ENCODE peak calls at places on chromosomes 13 and 19, in ten cellular contexts. N is central memory CD4-positive, alpha-beta T cell; Y is NCI-H524; S is cardiac muscle cell; P is stimulated activated CD8-positive, alpha-beta memory T cell treated with anti-CD3 and anti-CD28 coated beads, Interleukin-2, amount 100 ng/mL, for 1 hour; E is stimulated activated CD4-positive, alpha-beta T cell treated with anti-CD3 and anti-CD28 coated beads, Interleukin-15, amount 100 ng/mL, for 48 hours; F is HCEC 1CT; L is fibroblast of the aortic adventitia; Z is GM12865; M is adipocyte. X is an unnamed sample.

GRCh38 chr19:44644391-44645016 is 794 bp downstream of the PVR start:
- DNase-seq in N (no peak), Y (peak), S (peak), P (no peak), E (no peak), F (peak), L (peak), Z (no peak), M (peak), X (peak)

GRCh38 chr13:37602743-37603381 is 4.3 kb upstream of the POSTN start:
- DNase-seq in N (no peak), Y (peak), S (peak), P (no peak), E (no peak), F (peak), L (peak), Z (peak), M (peak), X (peak)

GRCh38 chr19:54209748-54210494 is 9.3 kb downstream of the RPS9 start:
- DNase-seq in N (no peak), Y (peak), S (peak), P (no peak), E (no peak), F (peak), L (peak), Z (no peak), M (peak), X (peak)

GRCh38 chr19:35712529-35712909 is 5.3 kb upstream of the KMT2B start:
- DNase-seq in N (no peak), Y (no peak), S (no peak), P (no peak), E (no peak), F (no peak), L (no peak), Z (peak), M (no peak), X (no peak)

GRCh38 chr13:31227870-31228269 is 28.1 kb downstream of the B3GLCT start:
- DNase-seq in N (no peak), Y (no peak), S (no peak), P (no peak), E (no peak), F (no peak), L (no peak), Z (no peak), M (no peak), X (no peak)

GRCh38 chr13:44437356-44438233 is 64.0 kb downstream of the SERP2 start:
- DNase-seq in N (peak), Y (peak), S (peak), P (no peak), E (no peak), F (peak), L (peak), Z (peak), M (peak), X (peak)

GRCh38 chr13:112349681-112350080 is 26.5 kb upstream of the SPACA7 start:
- DNase-seq in N (no peak), Y (no peak), S (no peak), P (no peak), E (no peak), F (no peak), L (no peak), Z (no peak), M (no peak), X (no peak)

GRCh38 chr13:107882708-107883560 is 332.4 kb downstream of the LIG4 start:
- DNase-seq in N (no peak), Y (no peak), S (no peak), P (no peak), E (no peak), F (peak), L (no peak), Z (no peak), M (no peak), X (no peak)

GRCh38 chr13:59946924-59947323 is 216.8 kb downstream of the DIAPH3 start:
- DNase-seq in N (no peak), Y (no peak), S (peak), P (no peak), E (no peak), F (peak), L (no peak), Z (no peak), M (peak), X (peak)

GRCh38 chr13:40503966-40504591 is 162.4 kb downstream of the FOXO1 start:
- DNase-seq in N (no peak), Y (no peak), S (no peak), P (no peak), E (no peak), F (no peak), L (peak), Z (no peak), M (no peak), X (peak)

GRCh38 chr19:33678796-33679195 is 57.0 kb downstream of the CHST8 start:
- DNase-seq in N (no peak), Y (peak), S (no peak), P (no peak), E (no peak), F (no peak), L (no peak), Z (no peak), M (no peak), X (no peak)

GRCh38 chr19:47032171-47032811 is 12.7 kb downstream of the NPAS1 start:
- DNase-seq in N (peak), Y (peak), S (peak), P (peak), E (peak), F (no peak), L (no peak), Z (peak), M (peak), X (no peak)

GRCh38 chr19:3565177-3565576 is 7.6 kb upstream of the HMG20B start:
- DNase-seq in N (no peak), Y (no peak), S (no peak), P (no peak), E (no peak), F (no peak), L (no peak), Z (no peak), M (no peak), X (no peak)

GRCh38 chr19:14381689-14382474 is 638 bp downstream of the ADGRE5 start:
- DNase-seq in N (peak), Y (no peak), S (no peak), P (peak), E (no peak), F (peak), L (peak), Z (peak), M (no peak), X (no peak)

GRCh38 chr19:49908480-49909420 is 12.1 kb upstream of the IL4I1 start:
- DNase-seq in N (no peak), Y (no peak), S (no peak), P (no peak), E (no peak), F (no peak), L (no peak), Z (no peak), M (no peak), X (no peak)

GRCh38 chr13:31797154-31797775 is 57.9 kb downstream of the RXFP2 start:
- DNase-seq in N (no peak), Y (peak), S (peak), P (no peak), E (no peak), F (peak), L (peak), Z (no peak), M (peak), X (peak)

GRCh38 chr13:24747248-24748151 is 16.5 kb upstream of the RNF17 start:
- DNase-seq in N (no peak), Y (peak), S (peak), P (no peak), E (peak), F (no peak), L (peak), Z (peak), M (peak), X (no peak)

GRCh38 chr19:10521461-10522216 is 4.4 kb upstream of the S1PR5 start:
- DNase-seq in N (no peak), Y (no peak), S (no peak), P (no peak), E (no peak), F (no peak), L (no peak), Z (no peak), M (no peak), X (no peak)

GRCh38 chr19:17610384-17610783 is 54.9 kb downstream of the COLGALT1 start:
- DNase-seq in N (no peak), Y (no peak), S (no peak), P (no peak), E (no peak), F (no peak), L (peak), Z (peak), M (peak), X (no peak)

GRCh38 chr13:113437408-113438010 is 15.8 kb downstream of the ADPRHL1 start:
- DNase-seq in N (no peak), Y (no peak), S (no peak), P (no peak), E (no peak), F (peak), L (no peak), Z (no peak), M (no peak), X (peak)

GRCh38 chr19:2083174-2083854 is 12.8 kb downstream of the MOB3A start:
- DNase-seq in N (peak), Y (no peak), S (no peak), P (no peak), E (no peak), F (no peak), L (no peak), Z (peak), M (no peak), X (no peak)

GRCh38 chr13:31001647-31002046 is 69.2 kb downstream of the TEX26 start:
- DNase-seq in N (no peak), Y (peak), S (peak), P (no peak), E (no peak), F (no peak), L (peak), Z (no peak), M (no peak), X (no peak)

GRCh38 chr13:45482571-45483173 is 17.9 kb downstream of the COG3 start:
- DNase-seq in N (no peak), Y (no peak), S (no peak), P (no peak), E (no peak), F (peak), L (peak), Z (no peak), M (no peak), X (peak)

GRCh38 chr13:25927966-25928365 is 123.8 kb downstream of the SHISA2 start:
- DNase-seq in N (no peak), Y (peak), S (no peak), P (no peak), E (no peak), F (no peak), L (no peak), Z (no peak), M (peak), X (no peak)

GRCh38 chr19:49676136-49676689 is 858 bp upstream of the PRMT1 start:
- DNase-seq in N (no peak), Y (peak), S (peak), P (no peak), E (no peak), F (peak), L (peak), Z (peak), M (peak), X (peak)

GRCh38 chr19:14758816-14759215 is 19.5 kb downstream of the ADGRE2 start:
- DNase-seq in N (no peak), Y (no peak), S (no peak), P (no peak), E (no peak), F (no peak), L (no peak), Z (no peak), M (no peak), X (no peak)

GRCh38 chr13:92677571-92677970 is 549.0 kb upstream of the GPC6 start:
- DNase-seq in N (no peak), Y (peak), S (peak), P (no peak), E (no peak), F (no peak), L (no peak), Z (no peak), M (no peak), X (no peak)

GRCh38 chr13:107753286-107753685 is 462.1 kb downstream of the LIG4 start:
- DNase-seq in N (no peak), Y (no peak), S (no peak), P (no peak), E (no peak), F (peak), L (no peak), Z (no peak), M (peak), X (no peak)

GRCh38 chr19:32691952-32692726 is 518 bp downstream of the NUDT19 start:
- DNase-seq in N (peak), Y (peak), S (no peak), P (no peak), E (no peak), F (peak), L (peak), Z (peak), M (peak), X (peak)

GRCh38 chr13:112200200-112200599 is 133.3 kb downstream of the SOX1 start:
- DNase-seq in N (no peak), Y (no peak), S (no peak), P (no peak), E (no peak), F (no peak), L (no peak), Z (no peak), M (no peak), X (no peak)

GRCh38 chr13:111664696-111665095 is 344.3 kb downstream of the TEX29 start:
- DNase-seq in N (no peak), Y (no peak), S (no peak), P (no peak), E (no peak), F (no peak), L (no peak), Z (no peak), M (no peak), X (no peak)